ENCODE peak calls at places on chromosomes 4 and X, in six cellular contexts. V is AG04449; T is naive thymus-derived CD4-positive, alpha-beta T cell; C is lower leg skin; B is AG09309; F is suprapubic skin. Z is an unnamed sample.

GRCh38 chr4:184275766-184276165 is 58.1 kb upstream of the ENPP6 start:
- DNase-seq in C (no peak), F (no peak), V (no peak), T (no peak), B (no peak), Z (no peak)

GRCh38 chrX:31658360-31658759 is 586.5 kb upstream of the FTHL17 start:
- DNase-seq in C (no peak), T (no peak), B (peak), V (peak), F (no peak), Z (no peak)

GRCh38 chr4:78517050-78517652 is 34.4 kb upstream of the ANXA3 start:
- DNase-seq in C (no peak), B (no peak), V (no peak), T (no peak), F (no peak), Z (no peak)

GRCh38 chr4:45471335-45471734 is 652.5 kb downstream of the GABRG1 start:
- DNase-seq in T (no peak), F (no peak), C (no peak), B (no peak), V (no peak), Z (no peak)

GRCh38 chr4:72448231-72448630 is 120.8 kb downstream of the ADAMTS3 start:
- DNase-seq in F (no peak), B (no peak), T (no peak), C (no peak), V (no peak), Z (no peak)

GRCh38 chr4:163681208-163681821 is 186.8 kb downstream of the TMA16 start:
- DNase-seq in B (no peak), V (no peak), F (no peak), T (no peak), C (no peak), Z (no peak)

GRCh38 chrX:30141966-30142365 is 73.4 kb upstream of the MAGEB2 start:
- DNase-seq in C (no peak), V (no peak), B (no peak), T (no peak), F (no peak), Z (peak)

GRCh38 chr4:634599-634985 is 9.2 kb downstream of the PDE6B start:
- DNase-seq in V (no peak), F (peak), T (no peak), B (no peak), C (no peak), Z (no peak)

GRCh38 chr4:23333946-23334878 is 555.6 kb downstream of the PPARGC1A start:
- DNase-seq in V (peak), B (no peak), F (no peak), C (no peak), T (no peak), Z (peak)

DNA sequence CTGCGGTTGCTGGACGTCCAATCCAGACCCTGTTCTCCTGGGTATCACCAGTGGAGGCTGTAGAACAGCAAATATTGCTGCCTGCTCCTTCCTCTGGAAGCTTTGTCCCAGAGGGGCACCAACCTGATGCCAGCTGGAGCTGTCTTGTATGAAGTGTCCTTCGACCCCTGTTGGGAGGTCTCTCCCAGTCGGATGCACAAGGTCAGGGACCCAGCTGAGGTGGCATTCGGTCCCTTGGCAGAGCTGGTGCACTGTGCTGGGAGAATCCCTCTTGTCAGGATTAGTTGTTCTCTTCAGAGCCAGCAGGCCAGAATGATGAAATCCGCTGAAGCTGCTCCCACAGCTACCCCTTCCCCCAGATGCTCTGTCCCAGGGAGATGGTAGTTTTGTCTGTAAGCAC is 110.3 kb upstream of the ZXDB start:
- DNase-seq in C (no peak), T (no peak), V (no peak), B (no peak), F (no peak), Z (no peak)
- H3K4me3 ChIP-seq in C (no peak), T (no peak), V (no peak), B (no peak), F (no peak), Z (no peak)

DNA sequence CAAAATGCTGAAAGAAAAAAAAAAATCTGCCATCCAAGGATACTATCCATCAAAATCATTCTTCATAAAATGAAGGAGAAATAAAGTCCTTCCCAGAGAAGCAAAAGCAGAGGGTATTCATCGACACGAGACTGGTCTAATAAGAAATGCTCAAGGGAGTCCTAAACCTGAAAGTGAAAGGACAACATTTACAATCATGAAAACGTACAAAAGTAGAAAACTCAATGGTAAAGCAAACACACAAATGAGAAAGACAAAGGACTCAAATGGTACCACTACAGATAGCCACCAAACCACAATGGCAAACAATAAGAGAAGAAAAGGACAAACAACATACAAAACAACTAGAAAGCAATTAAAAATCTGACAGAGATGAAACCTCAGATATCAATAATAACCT is 41.0 kb downstream of the CD99L2 start:
- DNase-seq in V (no peak), F (no peak), C (no peak), B (no peak), T (no peak), Z (no peak)
- H3K4me3 ChIP-seq in V (no peak), F (no peak), C (no peak), B (no peak), T (no peak), Z (no peak)

GRCh38 chrX:71095033-71095432 is 618 bp upstream of the FOXO4 start:
- DNase-seq in B (no peak), V (no peak), F (no peak), T (no peak), C (no peak), Z (no peak)
- H3K4me3 ChIP-seq in B (peak), V (peak), F (peak), T (peak), C (no peak), Z (peak)

DNA sequence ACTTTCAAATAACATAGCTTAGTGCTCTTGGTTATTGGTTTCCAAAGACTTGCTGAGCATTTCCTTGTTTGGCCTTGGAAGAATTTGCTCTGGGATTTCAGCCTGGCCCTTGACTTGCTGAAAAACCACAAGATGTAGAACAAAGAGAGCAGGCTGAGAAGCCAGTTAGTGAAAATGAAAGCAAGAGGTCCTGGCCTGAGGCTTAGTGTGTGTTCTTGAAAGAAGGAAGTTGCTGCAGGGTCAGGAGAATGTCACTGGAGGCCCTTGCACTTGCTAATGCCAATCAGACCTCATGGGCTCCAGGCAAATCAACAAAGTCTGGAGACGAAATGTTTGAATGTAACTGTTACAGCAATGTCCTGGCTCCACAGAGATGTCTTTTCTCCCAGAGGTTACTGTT is 79.4 kb downstream of the SYNPO2 start:
- DNase-seq in T (no peak), V (peak), F (no peak), C (no peak), B (peak), Z (peak)
- H3K4me3 ChIP-seq in T (no peak), V (no peak), F (no peak), C (no peak), B (no peak), Z (no peak)

GRCh38 chr4:153518637-153519384 is 52.7 kb downstream of the TMEM131L start:
- DNase-seq in T (no peak), B (no peak), C (no peak), V (no peak), F (no peak), Z (no peak)
- H3K4me3 ChIP-seq in T (peak), B (no peak), C (no peak), V (no peak), F (no peak), Z (no peak)

GRCh38 chr4:6693274-6694176 is at the start of gene S100P:
- DNase-seq in V (no peak), C (no peak), T (no peak), F (no peak), B (no peak), Z (no peak)
- H3K4me3 ChIP-seq in V (no peak), C (no peak), T (peak), F (no peak), B (no peak), Z (no peak)

GRCh38 chr4:2443061-2443730 is 24.4 kb downstream of the CFAP99 start:
- DNase-seq in T (no peak), V (no peak), F (no peak), C (no peak), B (no peak), Z (no peak)

GRCh38 chr4:2443986-2444740 is 24.7 kb upstream of the RNF4 start:
- DNase-seq in V (no peak), T (no peak), F (no peak), B (no peak), C (no peak), Z (no peak)

GRCh38 chr4:2438822-2439718 is 20.3 kb downstream of the CFAP99 start:
- DNase-seq in T (no peak), F (no peak), B (no peak), V (no peak), C (no peak), Z (no peak)

GRCh38 chr4:2442175-2442993 is 23.6 kb downstream of the CFAP99 start:
- DNase-seq in B (no peak), V (no peak), C (no peak), T (no peak), F (no peak), Z (no peak)

GRCh38 chr4:2441393-2442174 is 22.8 kb downstream of the CFAP99 start:
- DNase-seq in T (peak), C (no peak), V (no peak), B (no peak), F (no peak), Z (no peak)
- H3K4me3 ChIP-seq in T (no peak), C (no peak), V (no peak), B (no peak), F (no peak), Z (no peak)

DNA sequence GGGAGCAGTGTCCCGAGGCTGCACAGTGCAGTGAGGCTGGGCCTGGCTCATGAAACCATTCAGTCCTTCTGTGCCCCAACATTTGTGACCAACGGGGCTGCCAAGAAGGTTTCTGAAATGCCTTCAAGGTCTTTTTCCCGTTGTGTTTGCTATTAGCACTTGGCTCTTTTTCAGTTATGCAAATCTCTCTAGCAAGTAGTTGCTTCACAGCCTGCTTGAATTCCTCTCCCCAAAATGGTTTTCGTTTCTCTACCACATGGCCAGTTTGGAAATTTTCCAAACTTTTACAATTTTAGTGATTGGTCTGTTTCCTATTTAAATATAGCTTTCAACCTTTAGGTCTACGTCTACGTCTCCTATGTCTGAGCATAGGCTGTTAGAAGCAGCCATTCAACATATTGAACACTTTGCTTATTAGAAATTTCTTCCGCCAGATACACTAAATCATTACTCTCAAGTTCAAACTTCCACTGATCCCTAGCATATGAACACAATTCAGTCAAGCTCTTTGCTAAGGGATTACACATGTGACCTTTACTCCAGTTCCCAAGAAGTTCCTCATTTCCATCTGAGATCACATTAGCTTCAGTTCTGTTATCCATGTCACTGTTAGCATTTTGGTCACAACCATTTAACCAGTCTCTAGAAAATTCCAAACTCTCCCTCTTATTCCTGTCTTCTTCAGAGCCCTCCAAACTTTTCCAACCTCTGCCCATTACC is 901.8 kb downstream of the GLUD2 start:
- DNase-seq in F (no peak), C (no peak), V (no peak), B (no peak), T (no peak), Z (no peak)
- H3K4me3 ChIP-seq in F (no peak), C (no peak), V (no peak), B (no peak), T (no peak), Z (no peak)

GRCh38 chr4:65265526-65265925 is 404.8 kb downstream of the EPHA5 start:
- DNase-seq in C (no peak), V (no peak), B (no peak), F (no peak), T (no peak), Z (no peak)
- H3K4me3 ChIP-seq in C (no peak), V (no peak), B (no peak), F (no peak), T (no peak), Z (no peak)

GRCh38 chr4:143384381-143384994 is 47.8 kb downstream of the GAB1 start:
- DNase-seq in T (no peak), C (no peak), F (no peak), V (no peak), B (no peak), Z (no peak)
- H3K4me3 ChIP-seq in T (no peak), C (no peak), F (no peak), V (no peak), B (no peak), Z (no peak)

Z was measured in skeletal muscle cell.